ENCODE peak calls at places on chromosomes 6 and 20, in nine cellular contexts. X is stimulated activated naive B cell treated with anti-CD40 and anti-IgM and Interleukin-4, amounts not matched to agents 10 μg/mL and 1 μg/mL and 100 μg/mL, for 72 hours; Z is RKO; A is occipital lobe; J is GM10248; G is cardiac muscle cell; L is Daoy; T is activated CD8-positive, alpha-beta memory T cell treated with anti-CD3 and anti-CD28 coated beads for 48 hours; O is stimulated activated CD4-positive, alpha-beta T cell treated with anti-CD3 and anti-CD28 coated beads, Interleukin-2, amount 100 ng/mL, for 48 hours. I is an unnamed sample.
A peak's percentile ranks its signal among the peaks of the same experiment; 100 is the strongest.

GRCh38 chr6:42138630-42139619 is 3.5 kb downstream of the C6orf132 start:
- DNase-seq in T (no peak), A (no peak), O (no peak), X (no peak), Z (no peak), J (no peak), L (no peak), G (no peak), I (no peak)

GRCh38 chr20:11350126-11351005 is 567.3 kb upstream of the BTBD3 start:
- DNase-seq in A (no peak), L (no peak), G (no peak), O (no peak), J (no peak), X (no peak), T (no peak), Z (no peak), I (no peak)

GRCh38 chr6:139407718-139408222 is 33.3 kb upstream of the CITED2 start:
- DNase-seq in L (peak; percentile 74), G (no peak), J (no peak), A (no peak), O (no peak), Z (peak; percentile 45), X (no peak), T (no peak), I (no peak)

GRCh38 chr20:20780127-20780822 is 67.8 kb upstream of the RALGAPA2 start:
- DNase-seq in T (no peak), L (peak; percentile 69), O (no peak), J (peak; percentile 46), G (no peak), X (no peak), A (peak; percentile 9), Z (no peak), I (peak; percentile 16)

GRCh38 chr6:24935753-24936152 is at the start of gene RIPOR2:
- DNase-seq in J (peak; percentile 37), A (no peak), O (no peak), T (peak; percentile 57), Z (no peak), L (peak; percentile 11), G (peak; percentile 22), X (peak; percentile 57), I (no peak)

GRCh38 chr6:123417411-123417810 is 219.3 kb downstream of the TRDN start:
- DNase-seq in A (no peak), T (no peak), O (no peak), J (no peak), L (no peak), X (no peak), G (no peak), Z (no peak), I (no peak)

GRCh38 chr6:29552512-29553051 is 7.0 kb downstream of the UBD start:
- DNase-seq in O (no peak), A (no peak), Z (no peak), T (no peak), G (peak; percentile 59), J (peak; percentile 73), X (no peak), L (peak; percentile 67), I (peak; percentile 43)

GRCh38 chr6:155782739-155783459 is 327.3 kb upstream of the NOX3 start:
- DNase-seq in Z (no peak), T (no peak), L (no peak), A (no peak), G (no peak), X (no peak), O (no peak), J (no peak), I (no peak)

GRCh38 chr6:35298625-35299140 is 1.1 kb downstream of the DEF6 start:
- DNase-seq in J (no peak), O (no peak), Z (no peak), T (no peak), L (no peak), A (no peak), G (no peak), X (no peak), I (no peak)

GRCh38 chr6:90078513-90079289 is 184.4 kb downstream of the GJA10 start:
- DNase-seq in A (no peak), X (peak; percentile 85), L (peak; percentile 68), Z (no peak), J (no peak), T (peak; percentile 56), O (peak; percentile 65), G (no peak), I (no peak)

GRCh38 chr6:100879317-100879716 is 1.8 kb downstream of the ASCC3 start:
- DNase-seq in G (no peak), L (no peak), J (no peak), O (no peak), Z (no peak), A (no peak), T (no peak), X (no peak), I (no peak)

GRCh38 chr6:83908813-83909212 is 49.3 kb downstream of the CYB5R4 start:
- DNase-seq in Z (no peak), A (no peak), X (no peak), O (no peak), J (no peak), T (no peak), G (no peak), L (peak; percentile 49), I (no peak)

GRCh38 chr20:23415958-23416583 is 5.2 kb downstream of the NAPB start:
- DNase-seq in G (no peak), O (no peak), L (no peak), X (no peak), J (no peak), T (no peak), A (no peak), Z (no peak), I (no peak)

GRCh38 chr20:58481541-58482021 is 33.6 kb downstream of the APCDD1L start:
- DNase-seq in L (peak; percentile 74), G (peak; percentile 44), T (peak; percentile 10), X (no peak), J (peak; percentile 75), O (peak; percentile 76), Z (no peak), A (no peak), I (peak; percentile 67)

GRCh38 chr6:142773859-142774258 is 171.1 kb downstream of the HIVEP2 start:
- DNase-seq in X (no peak), G (no peak), J (no peak), Z (no peak), O (no peak), A (no peak), T (no peak), L (no peak), I (no peak)

GRCh38 chr6:113049190-113049589 is 702.1 kb downstream of the RFPL4B start:
- DNase-seq in T (no peak), J (no peak), O (no peak), X (no peak), A (no peak), G (no peak), L (peak; percentile 5), Z (no peak), I (no peak)

GRCh38 chr20:9156529-9157280 is 87.8 kb downstream of the PLCB4 start:
- DNase-seq in J (no peak), X (no peak), Z (no peak), G (no peak), A (no peak), L (no peak), O (no peak), T (no peak), I (no peak)

GRCh38 chr6:132122871-132123270 is 171.7 kb upstream of the CCN2 start:
- DNase-seq in O (no peak), Z (no peak), L (peak; percentile 95), G (no peak), J (no peak), A (no peak), T (no peak), X (no peak), I (no peak)

GRCh38 chr6:89562114-89562815 is 76.3 kb downstream of the LYRM2 start:
- DNase-seq in J (no peak), Z (no peak), X (no peak), A (peak; percentile 62), O (no peak), L (no peak), G (no peak), T (no peak), I (no peak)

GRCh38 chr6:166439366-166440091 is 56.8 kb upstream of the MPC1 start:
- DNase-seq in O (no peak), G (no peak), A (no peak), Z (no peak), J (no peak), L (no peak), T (no peak), X (no peak), I (no peak)

GRCh38 chr6:163180874-163181541 is 233.5 kb upstream of the QKI start:
- DNase-seq in J (peak; percentile 25), T (no peak), Z (no peak), X (no peak), G (peak; percentile 89), L (peak; percentile 87), O (no peak), A (peak; percentile 84), I (no peak)

GRCh38 chr6:111993342-111993741 is 60.6 kb upstream of the CCN6 start:
- DNase-seq in Z (no peak), L (no peak), T (no peak), G (no peak), O (no peak), A (no peak), X (no peak), J (no peak), I (no peak)

GRCh38 chr6:132530293-132530974 is 7.6 kb upstream of the TAAR9 start:
- DNase-seq in X (peak; percentile 27), G (peak; percentile 79), A (peak; percentile 4), T (no peak), L (peak; percentile 63), O (peak; percentile 74), J (peak; percentile 34), Z (peak; percentile 70), I (no peak)

GRCh38 chr20:10761786-10762185 is 88.0 kb upstream of the JAG1 start:
- DNase-seq in A (no peak), L (peak; percentile 85), O (no peak), X (no peak), G (no peak), J (no peak), Z (no peak), T (no peak), I (no peak)

GRCh38 chr20:32634041-32634805 is 39.5 kb downstream of the C20orf203 start:
- DNase-seq in T (no peak), X (no peak), A (no peak), O (no peak), G (peak; percentile 30), L (no peak), Z (no peak), J (no peak), I (no peak)

GRCh38 chr20:4138056-4138455 is 122.7 kb upstream of the RNF24 start:
- DNase-seq in J (no peak), L (no peak), G (no peak), X (no peak), Z (no peak), T (no peak), A (no peak), O (no peak), I (no peak)

GRCh38 chr20:53381568-53382262 is 211.9 kb downstream of the ZNF217 start:
- DNase-seq in A (no peak), O (no peak), T (no peak), Z (no peak), L (peak; percentile 6), G (no peak), J (no peak), X (no peak), I (no peak)

GRCh38 chr20:58127731-58128130 is 100.7 kb downstream of the ANKRD60 start:
- DNase-seq in J (no peak), A (no peak), O (no peak), Z (no peak), X (no peak), G (no peak), L (peak; percentile 97), T (no peak), I (no peak)

GRCh38 chr6:2891768-2892170 is 11.3 kb downstream of the SERPINB9 start:
- DNase-seq in O (peak; percentile 52), X (peak; percentile 55), T (no peak), G (no peak), L (no peak), Z (no peak), A (peak; percentile 33), J (peak; percentile 57), I (peak; percentile 46)